ENCODE peak calls at places on chromosomes 4 and X, in ten cellular contexts. One of them, this sample, is unnamed.
A peak's percentile ranks its signal among the peaks of the same experiment; 100 is the strongest.

GRCh38 chr4:25146076-25146475 is 14.2 kb downstream of the SEPSECS start:
- DNase-seq in heart left ventricle: no peak
- DNase-seq in sigmoid colon: no peak
- DNase-seq in psoas muscle: no peak
- DNase-seq in adrenal gland: no peak
- DNase-seq in lower leg skin: no peak
- DNase-seq in IMR-90: no peak
- DNase-seq in CD4-positive, alpha-beta T cell: no peak
- DNase-seq in uterus: no peak
- DNase-seq in HFF-Myc: no peak
- DNase-seq in this sample: no peak

GRCh38 chrX:141405486-141405877 is 163.2 kb upstream of the SPANXC start:
- DNase-seq in HFF-Myc: peak; percentile 10
- DNase-seq in lower leg skin: no peak
- DNase-seq in sigmoid colon: no peak
- DNase-seq in psoas muscle: no peak
- DNase-seq in uterus: no peak
- DNase-seq in heart left ventricle: no peak
- DNase-seq in adrenal gland: no peak
- DNase-seq in IMR-90: no peak
- DNase-seq in CD4-positive, alpha-beta T cell: no peak
- DNase-seq in this sample: no peak

GRCh38 chrX:1313788-1314187 is 22.8 kb upstream of the IL3RA start:
- DNase-seq in heart left ventricle: no peak
- DNase-seq in CD4-positive, alpha-beta T cell: no peak
- DNase-seq in adrenal gland: no peak
- DNase-seq in psoas muscle: no peak
- DNase-seq in uterus: no peak
- DNase-seq in HFF-Myc: no peak
- DNase-seq in sigmoid colon: no peak
- DNase-seq in IMR-90: no peak
- DNase-seq in lower leg skin: no peak
- DNase-seq in this sample: no peak

GRCh38 chr4:124030038-124030638 is 633.5 kb downstream of the SPRY1 start:
- DNase-seq in sigmoid colon: peak; percentile 70
- DNase-seq in HFF-Myc: no peak
- DNase-seq in lower leg skin: peak; percentile 79
- DNase-seq in adrenal gland: no peak
- DNase-seq in heart left ventricle: peak; percentile 47
- DNase-seq in psoas muscle: no peak
- DNase-seq in uterus: peak; percentile 37
- DNase-seq in CD4-positive, alpha-beta T cell: no peak
- DNase-seq in IMR-90: no peak
- DNase-seq in this sample: no peak

GRCh38 chr4:39237179-39237578 is 54.9 kb downstream of the WDR19 start:
- DNase-seq in IMR-90: no peak
- DNase-seq in lower leg skin: no peak
- DNase-seq in CD4-positive, alpha-beta T cell: no peak
- DNase-seq in psoas muscle: no peak
- DNase-seq in heart left ventricle: no peak
- DNase-seq in sigmoid colon: no peak
- DNase-seq in adrenal gland: no peak
- DNase-seq in HFF-Myc: no peak
- DNase-seq in uterus: no peak
- DNase-seq in this sample: no peak

GRCh38 chr4:84366932-84367331 is 132.2 kb downstream of the NKX6-1 start:
- DNase-seq in CD4-positive, alpha-beta T cell: no peak
- DNase-seq in adrenal gland: no peak
- DNase-seq in HFF-Myc: no peak
- DNase-seq in IMR-90: no peak
- DNase-seq in heart left ventricle: no peak
- DNase-seq in psoas muscle: no peak
- DNase-seq in uterus: no peak
- DNase-seq in sigmoid colon: no peak
- DNase-seq in lower leg skin: no peak
- DNase-seq in this sample: no peak

GRCh38 chr4:32864713-32865351 is 2144.7 kb downstream of the PCDH7 start:
- DNase-seq in IMR-90: no peak
- DNase-seq in HFF-Myc: no peak
- DNase-seq in adrenal gland: no peak
- DNase-seq in psoas muscle: no peak
- DNase-seq in sigmoid colon: no peak
- DNase-seq in heart left ventricle: no peak
- DNase-seq in CD4-positive, alpha-beta T cell: no peak
- DNase-seq in lower leg skin: no peak
- DNase-seq in uterus: no peak
- DNase-seq in this sample: no peak

GRCh38 chrX:109357714-109358113 is 124.2 kb downstream of the GUCY2F start:
- DNase-seq in HFF-Myc: no peak
- DNase-seq in adrenal gland: no peak
- DNase-seq in IMR-90: no peak
- DNase-seq in sigmoid colon: no peak
- DNase-seq in heart left ventricle: no peak
- DNase-seq in lower leg skin: no peak
- DNase-seq in uterus: no peak
- DNase-seq in CD4-positive, alpha-beta T cell: no peak
- DNase-seq in psoas muscle: no peak
- DNase-seq in this sample: no peak

GRCh38 chrX:41603591-41603990 is 85.2 kb upstream of the GPR34 start:
- DNase-seq in psoas muscle: no peak
- DNase-seq in IMR-90: no peak
- DNase-seq in lower leg skin: no peak
- DNase-seq in adrenal gland: no peak
- DNase-seq in CD4-positive, alpha-beta T cell: no peak
- DNase-seq in uterus: no peak
- DNase-seq in heart left ventricle: no peak
- DNase-seq in HFF-Myc: no peak
- DNase-seq in sigmoid colon: no peak
- DNase-seq in this sample: no peak

GRCh38 chrX:66676413-66676812 is 37.5 kb upstream of the EDA2R start:
- DNase-seq in heart left ventricle: no peak
- DNase-seq in CD4-positive, alpha-beta T cell: no peak
- DNase-seq in psoas muscle: no peak
- DNase-seq in HFF-Myc: no peak
- DNase-seq in lower leg skin: no peak
- DNase-seq in adrenal gland: no peak
- DNase-seq in uterus: no peak
- DNase-seq in IMR-90: peak; percentile 27
- DNase-seq in sigmoid colon: no peak
- DNase-seq in this sample: no peak

GRCh38 chr4:69991016-69991415 is 4.8 kb upstream of the STATH start:
- DNase-seq in IMR-90: no peak
- DNase-seq in heart left ventricle: no peak
- DNase-seq in HFF-Myc: no peak
- DNase-seq in sigmoid colon: no peak
- DNase-seq in psoas muscle: no peak
- DNase-seq in uterus: no peak
- DNase-seq in CD4-positive, alpha-beta T cell: no peak
- DNase-seq in adrenal gland: no peak
- DNase-seq in lower leg skin: no peak
- DNase-seq in this sample: no peak

GRCh38 chr4:4426511-4427477 is 39.9 kb downstream of the NSG1 start:
- DNase-seq in psoas muscle: no peak
- DNase-seq in sigmoid colon: peak; percentile 51
- DNase-seq in lower leg skin: peak; percentile 78
- DNase-seq in HFF-Myc: no peak
- DNase-seq in adrenal gland: no peak
- DNase-seq in uterus: no peak
- DNase-seq in heart left ventricle: peak; percentile 7
- DNase-seq in IMR-90: no peak
- DNase-seq in CD4-positive, alpha-beta T cell: no peak
- DNase-seq in this sample: no peak

DNA sequence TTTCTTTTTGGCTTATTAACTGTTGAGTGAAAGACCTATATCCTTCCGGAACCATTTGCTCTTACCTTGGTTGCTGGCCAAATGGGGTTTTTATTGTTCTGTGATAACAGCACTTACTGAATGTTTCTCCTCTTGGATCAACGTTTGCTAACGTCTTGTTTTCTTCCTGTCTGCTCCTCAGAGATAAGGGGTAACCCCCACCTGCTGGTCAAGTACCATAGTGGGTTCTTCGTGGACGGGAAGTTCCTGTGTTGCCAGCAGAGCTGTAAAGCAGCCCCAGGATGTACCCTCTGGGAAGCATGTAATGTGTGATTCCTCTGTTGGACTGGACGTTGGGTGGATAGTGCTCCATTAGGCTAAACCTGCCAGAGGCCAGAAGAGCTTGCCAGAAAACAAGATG is 15.3 kb downstream of the BMX start:
- DNase-seq in lower leg skin: no peak
- DNase-seq in HFF-Myc: no peak
- DNase-seq in CD4-positive, alpha-beta T cell: no peak
- DNase-seq in psoas muscle: no peak
- DNase-seq in IMR-90: no peak
- DNase-seq in sigmoid colon: no peak
- DNase-seq in heart left ventricle: peak; percentile 14
- DNase-seq in uterus: peak; percentile 19
- DNase-seq in adrenal gland: no peak
- DNase-seq in this sample: no peak
- TF ChIP-seq CTCF in lower leg skin: no peak
- TF ChIP-seq CTCF in HFF-Myc: no peak
- TF ChIP-seq CTCF in CD4-positive, alpha-beta T cell: no peak
- TF ChIP-seq CTCF in psoas muscle: no peak
- TF ChIP-seq CTCF in IMR-90: no peak
- TF ChIP-seq CTCF in sigmoid colon: no peak
- TF ChIP-seq CTCF in heart left ventricle: no peak
- TF ChIP-seq CTCF in uterus: no peak
- TF ChIP-seq CTCF in adrenal gland: no peak
- TF ChIP-seq CTCF in this sample: no peak

GRCh38 chr4:159282944-159283343 is 180.1 kb downstream of the RAPGEF2 start:
- DNase-seq in IMR-90: no peak
- DNase-seq in psoas muscle: no peak
- DNase-seq in sigmoid colon: no peak
- DNase-seq in CD4-positive, alpha-beta T cell: no peak
- DNase-seq in HFF-Myc: no peak
- DNase-seq in adrenal gland: no peak
- DNase-seq in uterus: no peak
- DNase-seq in lower leg skin: no peak
- DNase-seq in heart left ventricle: no peak
- DNase-seq in this sample: no peak

GRCh38 chr4:159280442-159281172 is 177.7 kb downstream of the RAPGEF2 start:
- DNase-seq in lower leg skin: no peak
- DNase-seq in IMR-90: no peak
- DNase-seq in heart left ventricle: no peak
- DNase-seq in psoas muscle: no peak
- DNase-seq in sigmoid colon: no peak
- DNase-seq in CD4-positive, alpha-beta T cell: no peak
- DNase-seq in uterus: no peak
- DNase-seq in adrenal gland: no peak
- DNase-seq in HFF-Myc: no peak
- DNase-seq in this sample: no peak

GRCh38 chr4:159279084-159279483 is 176.2 kb downstream of the RAPGEF2 start:
- DNase-seq in HFF-Myc: no peak
- DNase-seq in adrenal gland: no peak
- DNase-seq in heart left ventricle: no peak
- DNase-seq in uterus: no peak
- DNase-seq in IMR-90: no peak
- DNase-seq in lower leg skin: no peak
- DNase-seq in psoas muscle: no peak
- DNase-seq in CD4-positive, alpha-beta T cell: no peak
- DNase-seq in sigmoid colon: no peak
- DNase-seq in this sample: no peak

GRCh38 chr4:159283697-159284492 is 181.0 kb downstream of the RAPGEF2 start:
- DNase-seq in adrenal gland: no peak
- DNase-seq in lower leg skin: no peak
- DNase-seq in HFF-Myc: peak; percentile 63
- DNase-seq in psoas muscle: no peak
- DNase-seq in heart left ventricle: no peak
- DNase-seq in CD4-positive, alpha-beta T cell: no peak
- DNase-seq in IMR-90: peak; percentile 87
- DNase-seq in sigmoid colon: no peak
- DNase-seq in uterus: no peak
- DNase-seq in this sample: no peak

DNA sequence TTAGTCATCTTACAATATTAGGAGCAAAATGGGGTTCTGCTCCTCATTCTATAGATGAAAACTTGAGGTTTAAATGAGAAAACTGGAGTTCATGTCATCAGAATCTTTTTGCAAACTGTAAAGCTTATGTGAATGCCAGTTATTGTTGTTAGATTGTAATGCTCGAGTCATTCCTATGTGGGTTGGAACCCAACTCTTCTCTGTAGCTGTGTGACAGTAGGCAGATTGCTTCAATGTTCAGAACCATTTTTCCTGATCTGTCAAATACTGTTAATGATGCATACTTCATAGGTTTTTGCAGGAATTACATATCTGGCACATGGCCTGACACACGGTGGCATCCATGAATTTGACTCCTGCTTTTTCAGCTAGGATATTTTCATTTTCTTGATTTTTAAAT is 178.9 kb downstream of the RAPGEF2 start:
- DNase-seq in HFF-Myc: no peak
- DNase-seq in lower leg skin: no peak
- DNase-seq in uterus: no peak
- DNase-seq in IMR-90: peak; percentile 46
- DNase-seq in adrenal gland: no peak
- DNase-seq in sigmoid colon: no peak
- DNase-seq in CD4-positive, alpha-beta T cell: no peak
- DNase-seq in heart left ventricle: no peak
- DNase-seq in psoas muscle: no peak
- DNase-seq in this sample: no peak
- TF ChIP-seq CTCF in HFF-Myc: no peak
- TF ChIP-seq CTCF in lower leg skin: no peak
- TF ChIP-seq CTCF in uterus: no peak
- TF ChIP-seq CTCF in IMR-90: no peak
- TF ChIP-seq CTCF in adrenal gland: no peak
- TF ChIP-seq CTCF in sigmoid colon: no peak
- TF ChIP-seq CTCF in CD4-positive, alpha-beta T cell: no peak
- TF ChIP-seq CTCF in heart left ventricle: no peak
- TF ChIP-seq CTCF in psoas muscle: no peak
- TF ChIP-seq CTCF in this sample: no peak

DNA sequence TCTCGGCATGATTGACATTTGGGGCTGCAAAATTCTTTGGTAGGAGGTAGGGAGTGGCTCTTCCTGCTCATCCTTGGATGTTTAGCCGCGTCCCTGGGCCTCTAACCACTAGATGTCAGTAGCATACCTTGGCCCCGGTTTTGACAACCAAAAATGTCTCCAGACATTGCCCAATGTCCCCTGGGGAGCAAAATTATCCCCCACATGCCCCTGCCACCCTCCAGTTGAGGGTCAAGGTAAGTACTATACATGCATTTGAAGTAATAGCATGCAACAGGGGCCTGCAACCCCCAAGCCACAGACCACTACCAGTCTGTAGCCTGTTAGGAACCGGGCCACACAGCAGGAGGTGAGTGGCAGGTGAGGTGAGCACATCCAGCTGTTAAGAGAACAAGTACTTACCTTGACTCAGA is 17.6 kb upstream of the KIAA1210 start:
- DNase-seq in HFF-Myc: no peak
- DNase-seq in lower leg skin: no peak
- DNase-seq in IMR-90: no peak
- DNase-seq in sigmoid colon: no peak
- DNase-seq in uterus: no peak
- DNase-seq in adrenal gland: no peak
- DNase-seq in heart left ventricle: no peak
- DNase-seq in CD4-positive, alpha-beta T cell: no peak
- DNase-seq in psoas muscle: no peak
- DNase-seq in this sample: no peak
- TF ChIP-seq CTCF in HFF-Myc: peak; percentile 63
- TF ChIP-seq CTCF in lower leg skin: no peak
- TF ChIP-seq CTCF in IMR-90: peak; percentile 35
- TF ChIP-seq CTCF in sigmoid colon: peak; percentile 10
- TF ChIP-seq CTCF in uterus: peak; percentile 21
- TF ChIP-seq CTCF in adrenal gland: peak; percentile 22
- TF ChIP-seq CTCF in heart left ventricle: peak; percentile 38
- TF ChIP-seq CTCF in CD4-positive, alpha-beta T cell: no peak
- TF ChIP-seq CTCF in psoas muscle: no peak
- TF ChIP-seq CTCF in this sample: peak; percentile 15

GRCh38 chr4:82957045-82957444 is 53.6 kb downstream of the LIN54 start:
- DNase-seq in sigmoid colon: no peak
- DNase-seq in IMR-90: no peak
- DNase-seq in HFF-Myc: no peak
- DNase-seq in adrenal gland: no peak
- DNase-seq in psoas muscle: no peak
- DNase-seq in uterus: no peak
- DNase-seq in heart left ventricle: no peak
- DNase-seq in lower leg skin: no peak
- DNase-seq in CD4-positive, alpha-beta T cell: no peak
- DNase-seq in this sample: no peak
- TF ChIP-seq CTCF in sigmoid colon: no peak
- TF ChIP-seq CTCF in IMR-90: no peak
- TF ChIP-seq CTCF in HFF-Myc: no peak
- TF ChIP-seq CTCF in adrenal gland: no peak
- TF ChIP-seq CTCF in psoas muscle: no peak
- TF ChIP-seq CTCF in uterus: no peak
- TF ChIP-seq CTCF in heart left ventricle: no peak
- TF ChIP-seq CTCF in lower leg skin: no peak
- TF ChIP-seq CTCF in CD4-positive, alpha-beta T cell: no peak
- TF ChIP-seq CTCF in this sample: no peak

This sample was measured in suprapubic skin.